ENCODE peak calls at places on chromosomes 3 and 15, in nine cellular contexts. R is GM12892, V is uterus, Y is HCT116, C is H54, Q is stomach, H is heart left ventricle, A is GM12891, L is thyroid gland. D is an unnamed sample.

GRCh38 chr3:114941626-114942309 is 205.3 kb downstream of the ZBTB20 start:
- DNase-seq in V (no peak), H (no peak), C (no peak), L (no peak), R (no peak), A (no peak), Q (no peak), Y (no peak), D (no peak)

GRCh38 chr3:29525254-29525881 is 244.5 kb downstream of the RBMS3 start:
- DNase-seq in H (peak), A (no peak), L (peak), R (no peak), V (peak), C (no peak), Q (peak), Y (no peak), D (peak)

GRCh38 chr3:134333522-134334181 is 40.6 kb downstream of the AMOTL2 start:
- DNase-seq in A (no peak), C (no peak), Y (no peak), R (no peak), V (no peak), H (no peak), L (peak), Q (no peak), D (no peak)

GRCh38 chr3:155386817-155387403 is 93.4 kb upstream of the STRIT1 start:
- DNase-seq in H (no peak), R (no peak), Q (no peak), Y (no peak), A (no peak), C (no peak), L (no peak), V (no peak), D (no peak)

GRCh38 chr3:175340338-175341015 is 481.3 kb downstream of the NAALADL2 start:
- DNase-seq in Q (no peak), L (no peak), Y (no peak), H (no peak), R (no peak), V (no peak), A (no peak), C (no peak), D (no peak)

GRCh38 chr3:72912532-72912931 is 24.7 kb downstream of the GXYLT2 start:
- DNase-seq in R (no peak), H (peak), L (no peak), V (no peak), Y (no peak), A (no peak), Q (no peak), C (no peak), D (no peak)

GRCh38 chr3:157182879-157183278 is 22.9 kb upstream of the CCNL1 start:
- DNase-seq in C (no peak), R (no peak), Y (no peak), V (no peak), L (no peak), Q (no peak), H (no peak), A (no peak), D (no peak)

GRCh38 chr3:46209751-46210470 is 1.8 kb upstream of the CCR1 start:
- DNase-seq in L (no peak), H (no peak), R (no peak), Y (no peak), A (no peak), V (no peak), Q (no peak), C (no peak), D (no peak)

GRCh38 chr3:132593950-132594328 is 3.1 kb upstream of the ACKR4 start:
- DNase-seq in L (no peak), C (peak), Q (no peak), H (no peak), R (no peak), Y (no peak), A (no peak), V (no peak), D (no peak)

GRCh38 chr3:31086698-31087097 is 192.2 kb upstream of the GADL1 start:
- DNase-seq in A (no peak), R (no peak), L (no peak), C (no peak), V (no peak), Y (no peak), Q (peak), H (no peak), D (peak)

GRCh38 chr15:41605566-41605965 is 46.6 kb downstream of the TYRO3 start:
- DNase-seq in Y (no peak), R (no peak), H (no peak), Q (no peak), L (no peak), A (no peak), V (no peak), C (no peak), D (no peak)

DNA sequence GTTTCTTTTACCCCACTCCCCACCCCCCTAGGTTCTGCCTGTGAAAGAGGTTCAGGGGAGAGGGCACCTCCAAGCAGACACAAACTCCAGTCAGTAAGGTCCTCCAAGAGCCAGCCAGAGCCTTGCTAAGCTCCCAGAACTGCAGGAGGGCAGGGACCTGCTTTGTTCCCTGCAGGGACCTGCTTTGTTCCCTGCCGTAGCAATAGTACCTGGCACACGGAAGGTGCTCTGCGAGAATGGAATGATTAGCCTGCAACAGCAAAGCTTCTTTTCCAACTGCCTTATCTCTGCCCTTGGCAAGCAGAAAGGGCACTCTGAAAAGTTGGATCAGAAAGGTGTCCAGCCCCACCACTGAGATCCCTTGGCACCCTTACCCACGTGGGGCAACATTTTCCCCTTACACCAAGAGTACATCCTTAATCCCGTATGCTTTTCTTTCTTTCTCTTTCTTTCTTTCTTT is 1.4 kb downstream of the PAQR5 start:
- DNase-seq in A (no peak), Y (no peak), R (no peak), L (no peak), H (no peak), C (no peak), V (no peak), Q (peak), D (no peak)
- TF ChIP-seq POLR2A in A (no peak), Y (no peak), R (no peak), L (no peak), H (no peak), C (no peak), V (no peak), Q (no peak), D (no peak)

GRCh38 chr3:98779936-98780335 is 16.8 kb downstream of the ST3GAL6 start:
- DNase-seq in C (no peak), V (no peak), L (no peak), Q (no peak), Y (no peak), R (no peak), A (no peak), H (no peak), D (no peak)

GRCh38 chr3:98778383-98778782 is 15.2 kb downstream of the ST3GAL6 start:
- DNase-seq in A (no peak), H (no peak), L (no peak), R (no peak), Y (no peak), Q (no peak), C (no peak), V (no peak), D (no peak)

GRCh38 chr3:98778852-98779379 is 15.8 kb downstream of the ST3GAL6 start:
- DNase-seq in Q (no peak), R (no peak), V (peak), L (no peak), C (peak), A (no peak), Y (no peak), H (no peak), D (peak)

GRCh38 chr3:98777801-98778220 is 14.7 kb downstream of the ST3GAL6 start:
- DNase-seq in Y (no peak), H (no peak), R (no peak), A (no peak), Q (no peak), L (no peak), V (no peak), C (no peak), D (no peak)

GRCh38 chr3:98780343-98780742 is 17.2 kb downstream of the ST3GAL6 start:
- DNase-seq in V (no peak), R (no peak), C (no peak), Q (no peak), L (no peak), H (no peak), Y (no peak), A (no peak), D (no peak)
- TF ChIP-seq POLR2A in V (no peak), R (no peak), C (no peak), Q (no peak), L (no peak), H (no peak), Y (no peak), A (no peak), D (no peak)

GRCh38 chr3:128485283-128486156 is 7.5 kb downstream of the GATA2 start:
- DNase-seq in L (no peak), V (no peak), Q (no peak), H (no peak), R (no peak), C (no peak), A (no peak), Y (no peak), D (no peak)
- TF ChIP-seq POLR2A in L (no peak), V (no peak), Q (no peak), H (no peak), R (no peak), C (no peak), A (no peak), Y (no peak), D (no peak)

GRCh38 chr15:43370975-43371974 is at the start of the genes TUBGCP4 and ZSCAN29:
- DNase-seq in L (peak), Q (peak), H (peak), C (peak), A (peak), R (peak), V (peak), Y (peak), D (peak)
- TF ChIP-seq POLR2A in L (no peak), Q (no peak), H (no peak), C (peak), A (peak), R (peak), V (no peak), Y (peak), D (peak)

GRCh38 chr3:23455084-23455483 is 252.0 kb downstream of the UBE2E2 start:
- DNase-seq in Y (no peak), L (no peak), R (no peak), H (no peak), A (no peak), V (no peak), C (peak), Q (no peak), D (no peak)
- TF ChIP-seq POLR2A in Y (no peak), L (no peak), R (no peak), H (no peak), A (no peak), V (no peak), C (no peak), Q (no peak), D (no peak)

GRCh38 chr3:194315088-194315964 is 35.8 kb downstream of the CPN2 start:
- DNase-seq in L (peak), R (peak), C (peak), A (peak), Y (peak), V (peak), Q (peak), H (peak), D (peak)
- TF ChIP-seq POLR2A in L (no peak), R (no peak), C (no peak), A (no peak), Y (no peak), V (no peak), Q (no peak), H (no peak), D (peak)